ENCODE peak calls at places on chromosome 13, in ten cellular contexts. W is stimulated activated CD4-positive, alpha-beta T cell treated with anti-CD3 and anti-CD28 coated beads, Interleukin-1b, Interleukin-23, amount 100 ng/mL, for 1 hour; C is effector CD4-positive, alpha-beta T cell; S is H54; B is HepG2; V is T-helper 17 cell; X is HEK293T; P is NCI-H1092; D is left ventricle myocardium superior; A is omental fat pad. J is an unnamed sample.

GRCh38 chr13:36360863-36361262 is 14.7 kb upstream of the SPART start:
- DNase-seq in C (no peak), A (no peak), B (no peak), X (no peak), D (no peak), W (no peak), V (no peak), S (no peak), P (no peak), J (no peak)

GRCh38 chr13:19252381-19252780 is 70.8 kb upstream of the TUBA3C start:
- DNase-seq in A (no peak), B (no peak), X (no peak), D (no peak), V (no peak), C (no peak), W (no peak), S (no peak), P (no peak), J (no peak)

GRCh38 chr13:73833331-73834070 is 300.7 kb downstream of the KLF12 start:
- DNase-seq in P (no peak), X (no peak), V (no peak), S (no peak), D (no peak), A (no peak), C (no peak), B (no peak), W (no peak), J (no peak)

GRCh38 chr13:52599853-52600603 is 42.2 kb upstream of the HNRNPA1L2 start:
- DNase-seq in X (peak; percentile 62), B (no peak), S (no peak), A (no peak), P (peak; percentile 27), D (peak; percentile 71), C (no peak), V (no peak), W (no peak), J (peak; percentile 35)

GRCh38 chr13:93859666-93860065 is 619.8 kb downstream of the DCT start:
- DNase-seq in D (no peak), B (no peak), W (no peak), S (no peak), C (no peak), X (no peak), V (no peak), P (no peak), A (no peak), J (no peak)

GRCh38 chr13:42228527-42228926 is 43.4 kb upstream of the AKAP11 start:
- DNase-seq in X (no peak), W (no peak), B (no peak), S (no peak), P (no peak), A (no peak), V (no peak), D (no peak), C (no peak), J (no peak)

GRCh38 chr13:49220035-49220855 is at the start of gene MLNR:
- DNase-seq in P (no peak), S (no peak), B (peak; percentile 39), C (peak; percentile 18), V (peak; percentile 38), W (no peak), A (no peak), X (peak; percentile 73), D (peak; percentile 62), J (peak; percentile 7)

GRCh38 chr13:94162289-94162688 is 317.2 kb downstream of the DCT start:
- DNase-seq in S (no peak), A (no peak), P (no peak), X (no peak), C (no peak), B (no peak), D (peak; percentile 56), V (no peak), W (no peak), J (no peak)

GRCh38 chr13:96082640-96083039 is 7.3 kb upstream of the HS6ST3 start:
- DNase-seq in B (no peak), P (no peak), D (no peak), S (no peak), W (no peak), X (no peak), C (no peak), V (no peak), A (no peak), J (no peak)

J was measured in NCI-H345.